ENCODE peak calls at places on chromosomes 2 and 18, in eight cellular contexts. I is AG09319; W is LoVo; K is GM23248; H is CD4-positive, CD25-positive, alpha-beta regulatory T cell; D is heart left ventricle; T is stimulated activated CD4-positive, alpha-beta T cell treated with anti-CD3 and anti-CD28 coated beads, Interleukin-15, amount 100 ng/mL, for 1 hour; Y is mucosa of descending colon. Z is an unnamed sample.

GRCh38 chr2:205352593-205352992 is 329.7 kb upstream of the NRP2 start:
- DNase-seq in I (no peak), W (no peak), K (peak; percentile 67), H (no peak), D (no peak), T (no peak), Y (no peak), Z (no peak)

GRCh38 chr2:128329607-128330006 is 10.9 kb upstream of the HS6ST1 start:
- DNase-seq in I (no peak), W (no peak), K (peak; percentile 72), H (no peak), D (no peak), T (no peak), Y (no peak), Z (no peak)

GRCh38 chr2:241896746-241897201 is 27.2 kb downstream of the RTP5 start:
- DNase-seq in I (no peak), W (no peak), K (no peak), H (no peak), D (no peak), T (no peak), Y (no peak), Z (no peak)

GRCh38 chr2:185823773-185824172 is 85.2 kb downstream of the FSIP2 start:
- DNase-seq in I (no peak), W (no peak), K (no peak), H (no peak), D (no peak), T (no peak), Y (no peak), Z (no peak)

GRCh38 chr2:239329972-239330572 is 70.7 kb downstream of the HDAC4 start:
- DNase-seq in I (no peak), W (no peak), K (no peak), H (no peak), D (no peak), T (no peak), Y (no peak), Z (no peak)

GRCh38 chr18:4453712-4454547 is 1.2 kb downstream of the DLGAP1 start:
- DNase-seq in I (no peak), W (no peak), K (no peak), H (no peak), D (no peak), T (no peak), Y (no peak), Z (no peak)

GRCh38 chr2:236205867-236206645 is 37.9 kb upstream of the GBX2 start:
- DNase-seq in I (no peak), W (no peak), K (peak; percentile 9), H (no peak), D (no peak), T (no peak), Y (no peak), Z (no peak)

GRCh38 chr2:53512071-53512841 is 255.3 kb upstream of the CHAC2 start:
- DNase-seq in I (no peak), W (no peak), K (peak; percentile 71), H (no peak), D (no peak), T (no peak), Y (no peak), Z (peak; percentile 59)

GRCh38 chr2:229922449-229923386 is at the start of gene FBXO36:
- DNase-seq in I (peak; percentile 57), W (peak; percentile 84), K (peak; percentile 94), H (no peak), D (peak; percentile 90), T (peak; percentile 79), Y (peak; percentile 93), Z (no peak)

GRCh38 chr2:18423636-18424035 is 136.8 kb downstream of the RDH14 start:
- DNase-seq in I (no peak), W (no peak), K (no peak), H (no peak), D (no peak), T (no peak), Y (no peak), Z (no peak)

GRCh38 chr2:16756831-16757644 is 91.4 kb upstream of the CYRIA start:
- DNase-seq in I (peak; percentile 25), W (peak; percentile 59), K (peak; percentile 70), H (peak; percentile 25), D (peak; percentile 78), T (peak; percentile 19), Y (peak; percentile 74), Z (peak; percentile 43)

GRCh38 chr2:159867557-159868330 is 69.7 kb upstream of the CD302 start:
- DNase-seq in I (no peak), W (no peak), K (no peak), H (no peak), D (no peak), T (no peak), Y (no peak), Z (no peak)

GRCh38 chr2:157486596-157487270 is 42.8 kb upstream of the CYTIP start:
- DNase-seq in I (no peak), W (peak; percentile 28), K (peak; percentile 46), H (no peak), D (no peak), T (no peak), Y (no peak), Z (no peak)

GRCh38 chr2:64862623-64863022 is 126.6 kb upstream of the SLC1A4 start:
- DNase-seq in I (no peak), W (no peak), K (peak; percentile 62), H (no peak), D (no peak), T (no peak), Y (no peak), Z (no peak)

GRCh38 chr2:29278964-29279363 is 163.7 kb downstream of the CLIP4 start:
- DNase-seq in I (no peak), W (no peak), K (no peak), H (no peak), D (no peak), T (no peak), Y (no peak), Z (no peak)

GRCh38 chr2:224220581-224221255 is 181.2 kb downstream of the FAM124B start:
- DNase-seq in I (no peak), W (peak; percentile 15), K (peak; percentile 81), H (no peak), D (no peak), T (no peak), Y (no peak), Z (no peak)

GRCh38 chr18:50559750-50560680 is at the start of gene MAPK4:
- DNase-seq in I (no peak), W (peak; percentile 22), K (peak; percentile 41), H (no peak), D (peak; percentile 48), T (no peak), Y (peak; percentile 63), Z (no peak)

GRCh38 chr2:85655961-85656403 is 12.0 kb downstream of the SFTPB start:
- DNase-seq in I (no peak), W (no peak), K (peak; percentile 93), H (no peak), D (no peak), T (no peak), Y (no peak), Z (no peak)

GRCh38 chr2:199765646-199766045 is 85.3 kb downstream of the FTCDNL1 start:
- DNase-seq in I (no peak), W (no peak), K (no peak), H (no peak), D (no peak), T (no peak), Y (no peak), Z (no peak)

GRCh38 chr2:176638167-176639015 is 369.1 kb downstream of the MTX2 start:
- DNase-seq in I (no peak), W (peak; percentile 72), K (peak; percentile 91), H (peak; percentile 31), D (peak; percentile 57), T (peak; percentile 9), Y (peak; percentile 81), Z (peak; percentile 6)

GRCh38 chr18:79400591-79401381 is 5.1 kb downstream of the NFATC1 start:
- DNase-seq in I (no peak), W (no peak), K (peak; percentile 43), H (peak; percentile 72), D (no peak), T (no peak), Y (peak; percentile 43), Z (no peak)

Z was measured in AG04450.